ENCODE peak calls at places on chromosomes 6 and 20, in five cellular contexts. One of them, this sample, is unnamed.

GRCh38 chr6:75024796-75025195 is 181.1 kb downstream of the COL12A1 start:
- DNase-seq in OCI-LY7: no peak
- DNase-seq in MM.1S: no peak
- DNase-seq in SK-N-SH: no peak
- DNase-seq in PC-9: no peak
- DNase-seq in this sample: no peak

GRCh38 chr6:154403803-154404202 is 47.2 kb upstream of the IPCEF1 start:
- DNase-seq in OCI-LY7: no peak
- DNase-seq in MM.1S: no peak
- DNase-seq in SK-N-SH: peak; percentile 25
- DNase-seq in PC-9: peak; percentile 39
- DNase-seq in this sample: peak; percentile 41

GRCh38 chr20:19858972-19859371 is 100.9 kb downstream of the RIN2 start:
- DNase-seq in OCI-LY7: no peak
- DNase-seq in MM.1S: no peak
- DNase-seq in SK-N-SH: no peak
- DNase-seq in PC-9: no peak
- DNase-seq in this sample: peak; percentile 38

GRCh38 chr20:25310268-25310920 is 62.5 kb downstream of the PYGB start:
- DNase-seq in OCI-LY7: peak; percentile 39
- DNase-seq in MM.1S: peak; percentile 87
- DNase-seq in SK-N-SH: peak; percentile 81
- DNase-seq in PC-9: peak; percentile 91
- DNase-seq in this sample: peak; percentile 92

GRCh38 chr6:157253017-157253416 is 70.3 kb downstream of the TMEM242 start:
- DNase-seq in OCI-LY7: no peak
- DNase-seq in MM.1S: no peak
- DNase-seq in SK-N-SH: no peak
- DNase-seq in PC-9: peak; percentile 26
- DNase-seq in this sample: no peak

GRCh38 chr6:78861509-78861908 is 5.8 kb upstream of the IRAK1BP1 start:
- DNase-seq in OCI-LY7: peak; percentile 9
- DNase-seq in MM.1S: no peak
- DNase-seq in SK-N-SH: no peak
- DNase-seq in PC-9: no peak
- DNase-seq in this sample: peak; percentile 11

GRCh38 chr20:40646321-40647212 is 42.5 kb downstream of the MAFB start:
- DNase-seq in OCI-LY7: no peak
- DNase-seq in MM.1S: no peak
- DNase-seq in SK-N-SH: no peak
- DNase-seq in PC-9: no peak
- DNase-seq in this sample: no peak

GRCh38 chr6:161984707-161985106 is 710.8 kb upstream of the AGPAT4 start:
- DNase-seq in OCI-LY7: no peak
- DNase-seq in MM.1S: no peak
- DNase-seq in SK-N-SH: no peak
- DNase-seq in PC-9: no peak
- DNase-seq in this sample: no peak

GRCh38 chr6:137543114-137543513 is 48.9 kb upstream of the OLIG3 start:
- DNase-seq in OCI-LY7: no peak
- DNase-seq in MM.1S: peak; percentile 60
- DNase-seq in SK-N-SH: no peak
- DNase-seq in PC-9: no peak
- DNase-seq in this sample: no peak

GRCh38 chr6:116631379-116631990 is 15.2 kb downstream of the RSPH4A start:
- DNase-seq in OCI-LY7: peak; percentile 57
- DNase-seq in MM.1S: peak; percentile 95
- DNase-seq in SK-N-SH: no peak
- DNase-seq in PC-9: no peak
- DNase-seq in this sample: no peak

GRCh38 chr6:422423-423061 is 31.0 kb downstream of the IRF4 start:
- DNase-seq in OCI-LY7: no peak
- DNase-seq in MM.1S: no peak
- DNase-seq in SK-N-SH: no peak
- DNase-seq in PC-9: peak; percentile 88
- DNase-seq in this sample: peak; percentile 96

GRCh38 chr6:70080443-70081062 is 214.2 kb downstream of the COL19A1 start:
- DNase-seq in OCI-LY7: no peak
- DNase-seq in MM.1S: no peak
- DNase-seq in SK-N-SH: no peak
- DNase-seq in PC-9: no peak
- DNase-seq in this sample: no peak

GRCh38 chr20:57676517-57677322 is 33.1 kb downstream of the PMEPA1 start:
- DNase-seq in OCI-LY7: no peak
- DNase-seq in MM.1S: no peak
- DNase-seq in SK-N-SH: no peak
- DNase-seq in PC-9: no peak
- DNase-seq in this sample: no peak

GRCh38 chr6:168193816-168194701 is 115.0 kb upstream of the FRMD1 start:
- DNase-seq in OCI-LY7: peak; percentile 1
- DNase-seq in MM.1S: no peak
- DNase-seq in SK-N-SH: peak; percentile 43
- DNase-seq in PC-9: no peak
- DNase-seq in this sample: no peak

GRCh38 chr20:64066984-64067605 is 4.1 kb downstream of the TCEA2 start:
- DNase-seq in OCI-LY7: no peak
- DNase-seq in MM.1S: no peak
- DNase-seq in SK-N-SH: no peak
- DNase-seq in PC-9: no peak
- DNase-seq in this sample: no peak

GRCh38 chr6:3724451-3725144 is 26.9 kb downstream of the PXDC1 start:
- DNase-seq in OCI-LY7: no peak
- DNase-seq in MM.1S: no peak
- DNase-seq in SK-N-SH: no peak
- DNase-seq in PC-9: no peak
- DNase-seq in this sample: no peak

GRCh38 chr6:158895661-158896060 is 76.5 kb upstream of the EZR start:
- DNase-seq in OCI-LY7: no peak
- DNase-seq in MM.1S: no peak
- DNase-seq in SK-N-SH: no peak
- DNase-seq in PC-9: no peak
- DNase-seq in this sample: no peak

GRCh38 chr6:144259988-144260387 is 25.1 kb upstream of the UTRN start:
- DNase-seq in OCI-LY7: no peak
- DNase-seq in MM.1S: no peak
- DNase-seq in SK-N-SH: no peak
- DNase-seq in PC-9: no peak
- DNase-seq in this sample: peak; percentile 42

GRCh38 chr6:160202411-160202810 is 56.2 kb downstream of the SLC22A2 start:
- DNase-seq in OCI-LY7: no peak
- DNase-seq in MM.1S: no peak
- DNase-seq in SK-N-SH: no peak
- DNase-seq in PC-9: no peak
- DNase-seq in this sample: peak; percentile 3

GRCh38 chr6:7087066-7087465 is 20.7 kb upstream of the RREB1 start:
- DNase-seq in OCI-LY7: no peak
- DNase-seq in MM.1S: peak; percentile 51
- DNase-seq in SK-N-SH: no peak
- DNase-seq in PC-9: no peak
- DNase-seq in this sample: no peak

GRCh38 chr6:168877821-168878282 is 375.8 kb downstream of the THBS2 start:
- DNase-seq in OCI-LY7: no peak
- DNase-seq in MM.1S: peak; percentile 63
- DNase-seq in SK-N-SH: no peak
- DNase-seq in PC-9: peak; percentile 81
- DNase-seq in this sample: peak; percentile 53

GRCh38 chr20:64247312-64247627 is 8.3 kb upstream of the PCMTD2 start:
- DNase-seq in OCI-LY7: no peak
- DNase-seq in MM.1S: no peak
- DNase-seq in SK-N-SH: no peak
- DNase-seq in PC-9: no peak
- DNase-seq in this sample: no peak

GRCh38 chr20:57627972-57628650 is 7.9 kb upstream of the ZBP1 start:
- DNase-seq in OCI-LY7: peak; percentile 79
- DNase-seq in MM.1S: peak; percentile 21
- DNase-seq in SK-N-SH: no peak
- DNase-seq in PC-9: peak; percentile 13
- DNase-seq in this sample: peak; percentile 51

GRCh38 chr6:106747139-106747538 is 117.8 kb downstream of the QRSL1 start:
- DNase-seq in OCI-LY7: no peak
- DNase-seq in MM.1S: no peak
- DNase-seq in SK-N-SH: no peak
- DNase-seq in PC-9: peak; percentile 76
- DNase-seq in this sample: peak; percentile 48

GRCh38 chr20:15406072-15406471 is 1068.7 kb upstream of the FLRT3 start:
- DNase-seq in OCI-LY7: no peak
- DNase-seq in MM.1S: no peak
- DNase-seq in SK-N-SH: no peak
- DNase-seq in PC-9: no peak
- DNase-seq in this sample: peak; percentile 95

GRCh38 chr6:91437295-91437694 is 850.4 kb upstream of the MAP3K7 start:
- DNase-seq in OCI-LY7: no peak
- DNase-seq in MM.1S: no peak
- DNase-seq in SK-N-SH: no peak
- DNase-seq in PC-9: no peak
- DNase-seq in this sample: no peak

GRCh38 chr20:676315-676937 is 824 bp upstream of the SCRT2 start:
- DNase-seq in OCI-LY7: peak; percentile 50
- DNase-seq in MM.1S: no peak
- DNase-seq in SK-N-SH: peak; percentile 77
- DNase-seq in PC-9: no peak
- DNase-seq in this sample: no peak

GRCh38 chr6:44505751-44506150 is 118.2 kb downstream of the CDC5L start:
- DNase-seq in OCI-LY7: no peak
- DNase-seq in MM.1S: no peak
- DNase-seq in SK-N-SH: no peak
- DNase-seq in PC-9: no peak
- DNase-seq in this sample: no peak

GRCh38 chr6:44500074-44500473 is 112.6 kb downstream of the CDC5L start:
- DNase-seq in OCI-LY7: no peak
- DNase-seq in MM.1S: no peak
- DNase-seq in SK-N-SH: no peak
- DNase-seq in PC-9: no peak
- DNase-seq in this sample: no peak

GRCh38 chr6:44507014-44507413 is 119.5 kb downstream of the CDC5L start:
- DNase-seq in OCI-LY7: no peak
- DNase-seq in MM.1S: no peak
- DNase-seq in SK-N-SH: no peak
- DNase-seq in PC-9: no peak
- DNase-seq in this sample: no peak

GRCh38 chr6:44504321-44504761 is 116.8 kb downstream of the CDC5L start:
- DNase-seq in OCI-LY7: no peak
- DNase-seq in MM.1S: no peak
- DNase-seq in SK-N-SH: no peak
- DNase-seq in PC-9: no peak
- DNase-seq in this sample: no peak

DNA sequence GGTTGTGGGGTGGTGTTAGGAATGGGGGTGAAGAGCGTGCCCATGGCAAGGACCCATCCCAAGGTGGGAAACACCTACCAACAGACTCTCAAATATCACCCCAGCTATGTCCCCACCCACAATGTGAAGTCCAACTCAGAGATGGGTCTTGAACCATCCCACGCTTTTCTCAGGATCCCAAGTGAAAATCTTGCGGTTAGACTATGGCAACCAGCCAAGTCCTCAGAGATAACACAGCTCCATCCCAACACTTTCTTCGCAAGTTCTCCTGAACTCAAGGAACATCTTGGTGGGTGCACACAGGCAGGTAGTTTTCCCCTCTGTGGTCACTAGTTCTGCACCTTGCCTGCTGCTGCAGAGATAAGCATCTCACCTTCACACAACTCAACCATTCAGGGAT is 116.0 kb downstream of the CDC5L start:
- DNase-seq in OCI-LY7: no peak
- DNase-seq in MM.1S: no peak
- DNase-seq in SK-N-SH: no peak
- DNase-seq in PC-9: no peak
- DNase-seq in this sample: no peak
- H3K9me2 ChIP-seq in OCI-LY7: no peaks in the 10 kb centered on the region
- H3K9me2 ChIP-seq in MM.1S: no peaks in the 10 kb centered on the region
- H3K9me2 ChIP-seq in SK-N-SH: no peaks in the 10 kb centered on the region
- H3K9me2 ChIP-seq in PC-9: no peaks in the 10 kb centered on the region
- H3K9me2 ChIP-seq in this sample: peaks cover 4% of the 10 kb centered on the region

GRCh38 chr20:21246143-21246542 is 57.0 kb upstream of the XRN2 start:
- DNase-seq in OCI-LY7: no peak
- DNase-seq in MM.1S: no peak
- DNase-seq in SK-N-SH: no peak
- DNase-seq in PC-9: no peak
- DNase-seq in this sample: no peak

GRCh38 chr20:21257192-21257591 is 45.9 kb upstream of the XRN2 start:
- DNase-seq in OCI-LY7: no peak
- DNase-seq in MM.1S: no peak
- DNase-seq in SK-N-SH: no peak
- DNase-seq in PC-9: no peak
- DNase-seq in this sample: no peak

DNA sequence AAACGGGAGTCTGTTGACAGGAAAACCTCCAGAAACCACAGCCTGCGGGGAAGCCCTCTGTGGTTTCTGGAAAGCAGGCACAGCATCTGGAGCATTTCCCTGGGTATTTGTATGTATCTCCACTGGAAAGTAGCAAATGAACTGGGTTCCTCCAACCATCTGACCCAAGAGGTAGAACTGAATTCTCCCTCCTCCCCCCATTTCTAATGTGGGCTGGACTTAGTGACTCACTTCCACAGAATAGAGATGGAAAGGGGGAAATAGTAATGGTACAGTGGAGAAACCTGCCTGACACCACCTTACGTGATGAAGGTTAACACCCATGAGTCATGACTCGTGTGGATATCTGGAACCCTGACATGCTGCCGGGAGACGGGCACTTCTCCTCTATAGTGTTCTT is 51.9 kb upstream of the XRN2 start:
- DNase-seq in OCI-LY7: no peak
- DNase-seq in MM.1S: no peak
- DNase-seq in SK-N-SH: no peak
- DNase-seq in PC-9: no peak
- DNase-seq in this sample: peak; percentile 77
- H3K9me2 ChIP-seq in OCI-LY7: no peaks in the 10 kb centered on the region
- H3K9me2 ChIP-seq in MM.1S: no peaks in the 10 kb centered on the region
- H3K9me2 ChIP-seq in SK-N-SH: no peaks in the 10 kb centered on the region
- H3K9me2 ChIP-seq in PC-9: no peaks in the 10 kb centered on the region
- H3K9me2 ChIP-seq in this sample: no peaks in the 10 kb centered on the region

DNA sequence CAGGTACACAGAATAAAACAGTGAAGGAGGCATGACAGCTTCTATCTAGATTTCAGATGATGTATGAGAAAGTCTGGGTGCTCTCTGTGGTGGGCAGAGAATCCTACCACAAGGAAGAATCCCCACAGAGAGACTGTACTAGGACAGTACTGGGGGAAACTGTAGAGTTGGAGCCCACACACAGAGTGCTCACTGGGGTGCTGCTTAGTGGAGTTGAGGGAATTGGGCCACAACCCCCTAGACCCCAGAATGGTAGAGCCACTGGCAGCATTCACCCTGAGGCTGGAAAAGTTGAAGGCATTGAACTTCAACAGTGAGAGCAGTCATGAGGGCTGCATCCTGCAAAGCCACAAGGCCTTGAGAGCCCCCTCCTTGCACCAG is 62.2 kb upstream of the TNFRSF21 start:
- DNase-seq in OCI-LY7: no peak
- DNase-seq in MM.1S: no peak
- DNase-seq in SK-N-SH: no peak
- DNase-seq in PC-9: no peak
- DNase-seq in this sample: no peak
- H3K9me2 ChIP-seq in OCI-LY7: no peaks in the 10 kb centered on the region
- H3K9me2 ChIP-seq in MM.1S: no peaks in the 10 kb centered on the region
- H3K9me2 ChIP-seq in SK-N-SH: peaks cover 2% of the 10 kb centered on the region
- H3K9me2 ChIP-seq in PC-9: no peaks in the 10 kb centered on the region
- H3K9me2 ChIP-seq in this sample: no peaks in the 10 kb centered on the region

GRCh38 chr6:123509112-123509511 is 127.6 kb downstream of the TRDN start:
- DNase-seq in OCI-LY7: no peak
- DNase-seq in MM.1S: no peak
- DNase-seq in SK-N-SH: no peak
- DNase-seq in PC-9: no peak
- DNase-seq in this sample: no peak
- H3K9me2 ChIP-seq in OCI-LY7: no peaks in the 10 kb centered on the region
- H3K9me2 ChIP-seq in MM.1S: no peaks in the 10 kb centered on the region
- H3K9me2 ChIP-seq in SK-N-SH: no peaks in the 10 kb centered on the region
- H3K9me2 ChIP-seq in PC-9: peaks cover 7% of the 10 kb centered on the region
- H3K9me2 ChIP-seq in this sample: no peaks in the 10 kb centered on the region

This sample was measured in PC-3.